ENCODE peak calls at places on chromosomes 6 and 20, in five cellular contexts. One of them, this sample, is unnamed.

GRCh38 chr20:36467076-36467999 is 74.0 kb upstream of the MYL9 start:
- DNase-seq in SK-N-SH: no peak
- DNase-seq in HepG2: no peak
- DNase-seq in GM12878: no peak
- DNase-seq in H1: no peak
- DNase-seq in this sample: no peak

GRCh38 chr20:35502352-35502751 is 27.1 kb downstream of the C20orf173 start:
- DNase-seq in SK-N-SH: no peak
- DNase-seq in HepG2: no peak
- DNase-seq in GM12878: peak
- DNase-seq in H1: no peak
- DNase-seq in this sample: peak

GRCh38 chr6:36033935-36034334 is 6.3 kb downstream of the MAPK14 start:
- DNase-seq in SK-N-SH: no peak
- DNase-seq in HepG2: no peak
- DNase-seq in GM12878: no peak
- DNase-seq in H1: no peak
- DNase-seq in this sample: no peak

GRCh38 chr6:116847234-116847633 is 18.4 kb upstream of the GPRC6A start:
- DNase-seq in SK-N-SH: peak
- DNase-seq in HepG2: peak
- DNase-seq in GM12878: no peak
- DNase-seq in H1: no peak
- DNase-seq in this sample: no peak

GRCh38 chr20:63966172-63966943 is 3.4 kb downstream of the ZNF512B start:
- DNase-seq in SK-N-SH: no peak
- DNase-seq in HepG2: no peak
- DNase-seq in GM12878: no peak
- DNase-seq in H1: no peak
- DNase-seq in this sample: no peak

GRCh38 chr20:38123021-38123587 is 42.0 kb downstream of the TGM2 start:
- DNase-seq in SK-N-SH: no peak
- DNase-seq in HepG2: peak
- DNase-seq in GM12878: no peak
- DNase-seq in H1: no peak
- DNase-seq in this sample: no peak

GRCh38 chr20:36541227-36542018 is at the start of gene MYL9:
- DNase-seq in SK-N-SH: no peak
- DNase-seq in HepG2: no peak
- DNase-seq in GM12878: no peak
- DNase-seq in H1: no peak
- DNase-seq in this sample: peak

GRCh38 chr6:118263929-118264486 is 284.1 kb upstream of the PLN start:
- DNase-seq in SK-N-SH: peak
- DNase-seq in HepG2: peak
- DNase-seq in GM12878: no peak
- DNase-seq in H1: no peak
- DNase-seq in this sample: no peak

GRCh38 chr6:40807484-40807883 is 220.3 kb upstream of the LRFN2 start:
- DNase-seq in SK-N-SH: no peak
- DNase-seq in HepG2: no peak
- DNase-seq in GM12878: no peak
- DNase-seq in H1: no peak
- DNase-seq in this sample: no peak

GRCh38 chr6:119368917-119369316 is 19.4 kb upstream of the MAN1A1 start:
- DNase-seq in SK-N-SH: no peak
- DNase-seq in HepG2: no peak
- DNase-seq in GM12878: no peak
- DNase-seq in H1: no peak
- DNase-seq in this sample: no peak

GRCh38 chr6:43299338-43300293 is 1.6 kb downstream of the SLC22A7 start:
- DNase-seq in SK-N-SH: peak
- DNase-seq in HepG2: no peak
- DNase-seq in GM12878: no peak
- DNase-seq in H1: no peak
- DNase-seq in this sample: no peak

GRCh38 chr6:101666256-101666655 is 272.7 kb downstream of the GRIK2 start:
- DNase-seq in SK-N-SH: no peak
- DNase-seq in HepG2: peak
- DNase-seq in GM12878: no peak
- DNase-seq in H1: no peak
- DNase-seq in this sample: no peak

GRCh38 chr6:92132446-92132845 is 1286.9 kb downstream of the EPHA7 start:
- DNase-seq in SK-N-SH: no peak
- DNase-seq in HepG2: no peak
- DNase-seq in GM12878: no peak
- DNase-seq in H1: no peak
- DNase-seq in this sample: no peak

GRCh38 chr6:169891421-169891820 is 140.0 kb downstream of the ERMARD start:
- DNase-seq in SK-N-SH: no peak
- DNase-seq in HepG2: no peak
- DNase-seq in GM12878: no peak
- DNase-seq in H1: no peak
- DNase-seq in this sample: no peak

GRCh38 chr20:62321521-62321948 is 18.7 kb downstream of the ADRM1 start:
- DNase-seq in SK-N-SH: peak
- DNase-seq in HepG2: no peak
- DNase-seq in GM12878: no peak
- DNase-seq in H1: no peak
- DNase-seq in this sample: peak

GRCh38 chr20:25000268-25000801 is 7.8 kb upstream of the APMAP start:
- DNase-seq in SK-N-SH: no peak
- DNase-seq in HepG2: no peak
- DNase-seq in GM12878: no peak
- DNase-seq in H1: no peak
- DNase-seq in this sample: no peak

GRCh38 chr6:44339301-44339700 is 3.1 kb upstream of the SPATS1 start:
- DNase-seq in SK-N-SH: no peak
- DNase-seq in HepG2: no peak
- DNase-seq in GM12878: no peak
- DNase-seq in H1: no peak
- DNase-seq in this sample: no peak

GRCh38 chr20:39897058-39897457 is 792.0 kb downstream of the MAFB start:
- DNase-seq in SK-N-SH: no peak
- DNase-seq in HepG2: no peak
- DNase-seq in GM12878: no peak
- DNase-seq in H1: no peak
- DNase-seq in this sample: no peak

GRCh38 chr6:25497383-25497782 is 154.6 kb upstream of the SCGN start:
- DNase-seq in SK-N-SH: no peak
- DNase-seq in HepG2: no peak
- DNase-seq in GM12878: no peak
- DNase-seq in H1: no peak
- DNase-seq in this sample: no peak

GRCh38 chr6:140744648-140745320 is 1370.3 kb upstream of the CITED2 start:
- DNase-seq in SK-N-SH: no peak
- DNase-seq in HepG2: no peak
- DNase-seq in GM12878: no peak
- DNase-seq in H1: no peak
- DNase-seq in this sample: peak

GRCh38 chr6:170030284-170031095 is 260.4 kb downstream of the DLL1 start:
- DNase-seq in SK-N-SH: peak
- DNase-seq in HepG2: no peak
- DNase-seq in GM12878: no peak
- DNase-seq in H1: no peak
- DNase-seq in this sample: no peak

GRCh38 chr6:41558033-41558807 is 12.0 kb downstream of the FOXP4 start:
- DNase-seq in SK-N-SH: no peak
- DNase-seq in HepG2: no peak
- DNase-seq in GM12878: no peak
- DNase-seq in H1: no peak
- DNase-seq in this sample: no peak

GRCh38 chr6:161222706-161223234 is 51.1 kb downstream of the AGPAT4 start:
- DNase-seq in SK-N-SH: no peak
- DNase-seq in HepG2: no peak
- DNase-seq in GM12878: no peak
- DNase-seq in H1: no peak
- DNase-seq in this sample: no peak

GRCh38 chr20:4217349-4217761 is 202.0 kb upstream of the RNF24 start:
- DNase-seq in SK-N-SH: no peak
- DNase-seq in HepG2: peak
- DNase-seq in GM12878: no peak
- DNase-seq in H1: no peak
- DNase-seq in this sample: no peak

GRCh38 chr20:32506721-32507120 is 78.4 kb downstream of the NOL4L start:
- DNase-seq in SK-N-SH: no peak
- DNase-seq in HepG2: no peak
- DNase-seq in GM12878: no peak
- DNase-seq in H1: no peak
- DNase-seq in this sample: no peak

DNA sequence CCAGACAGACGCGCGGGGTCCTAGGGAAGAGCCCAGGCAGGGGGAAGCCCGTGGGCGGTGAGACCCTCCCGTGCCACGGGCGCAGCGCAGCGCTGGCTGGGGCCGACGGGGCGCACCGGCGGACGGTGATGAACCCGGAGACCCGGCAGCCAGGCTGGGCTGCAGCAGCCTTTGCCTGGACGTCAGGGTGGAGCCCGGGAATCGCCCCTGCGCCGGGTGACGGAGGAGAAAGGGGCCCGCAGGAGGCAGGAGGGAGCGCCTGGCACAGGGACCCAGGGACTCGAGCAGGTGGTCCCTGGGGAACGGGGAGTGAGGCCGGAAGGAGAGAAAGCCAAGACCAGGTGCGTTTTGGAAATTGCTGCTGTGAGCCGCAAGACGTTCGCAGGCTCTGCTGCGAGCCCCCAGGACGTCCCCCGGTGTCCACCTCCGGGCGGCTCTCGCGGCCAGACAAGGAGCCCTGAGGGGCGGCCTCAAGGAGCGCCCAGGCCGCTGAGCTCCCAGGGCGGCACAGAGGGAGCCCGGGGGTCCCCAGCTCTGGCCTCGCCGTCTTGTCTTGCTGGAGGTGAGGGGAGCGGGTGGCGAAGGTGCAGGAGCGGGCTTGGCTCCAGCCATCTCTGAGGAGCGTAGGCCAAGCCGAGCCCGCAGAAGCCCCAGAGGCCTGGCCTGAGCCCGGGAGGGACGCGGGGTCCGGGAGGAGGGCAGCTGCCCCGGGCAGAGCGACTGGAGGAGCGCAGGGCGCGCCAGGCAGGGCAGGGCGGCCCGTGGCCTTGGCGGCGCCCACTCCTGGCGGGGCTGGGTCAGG is 191.2 kb upstream of the PDE10A start:
- DNase-seq in SK-N-SH: no peak
- DNase-seq in HepG2: no peak
- DNase-seq in GM12878: no peak
- DNase-seq in H1: no peak
- DNase-seq in this sample: no peak
- TF ChIP-seq TAF1 in SK-N-SH: no peak
- TF ChIP-seq TAF1 in HepG2: no peak
- TF ChIP-seq TAF1 in GM12878: no peak
- TF ChIP-seq TAF1 in H1: no peak
- TF ChIP-seq TAF1 in this sample: no peak

DNA sequence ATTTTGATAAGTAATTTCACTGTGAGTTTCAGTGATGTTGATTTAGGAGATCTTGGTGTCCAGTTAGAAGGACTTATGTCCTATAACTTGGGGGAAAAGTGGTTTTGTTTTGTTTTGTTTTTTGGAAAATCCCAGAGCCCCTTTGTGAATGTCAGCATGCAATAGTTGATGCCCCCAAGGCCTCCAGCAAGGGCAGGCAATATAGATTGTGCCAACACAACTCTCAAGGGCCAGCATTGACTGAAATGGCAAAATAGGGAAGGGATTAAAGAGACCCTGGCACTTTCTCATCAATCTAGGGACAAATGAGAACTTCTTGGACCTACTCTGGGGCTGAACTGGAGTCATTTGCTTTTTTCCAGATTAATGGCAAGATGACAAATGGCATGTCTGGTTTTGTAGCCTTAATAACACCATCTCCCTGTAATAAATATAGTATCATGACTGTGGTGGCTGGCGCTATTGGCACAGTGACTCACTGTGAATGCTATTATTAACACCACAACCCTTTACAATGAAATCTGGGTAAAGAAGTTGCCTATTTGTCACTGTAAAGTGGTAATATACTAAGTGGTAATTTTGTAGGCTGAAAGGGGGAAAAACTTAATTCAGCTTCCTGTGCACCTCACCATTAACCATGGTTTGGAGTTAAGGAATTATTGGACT is 51.8 kb downstream of the ABRACL start:
- DNase-seq in SK-N-SH: no peak
- DNase-seq in HepG2: no peak
- DNase-seq in GM12878: no peak
- DNase-seq in H1: no peak
- DNase-seq in this sample: no peak
- TF ChIP-seq TAF1 in SK-N-SH: no peak
- TF ChIP-seq TAF1 in HepG2: no peak
- TF ChIP-seq TAF1 in GM12878: no peak
- TF ChIP-seq TAF1 in H1: no peak
- TF ChIP-seq TAF1 in this sample: no peak

DNA sequence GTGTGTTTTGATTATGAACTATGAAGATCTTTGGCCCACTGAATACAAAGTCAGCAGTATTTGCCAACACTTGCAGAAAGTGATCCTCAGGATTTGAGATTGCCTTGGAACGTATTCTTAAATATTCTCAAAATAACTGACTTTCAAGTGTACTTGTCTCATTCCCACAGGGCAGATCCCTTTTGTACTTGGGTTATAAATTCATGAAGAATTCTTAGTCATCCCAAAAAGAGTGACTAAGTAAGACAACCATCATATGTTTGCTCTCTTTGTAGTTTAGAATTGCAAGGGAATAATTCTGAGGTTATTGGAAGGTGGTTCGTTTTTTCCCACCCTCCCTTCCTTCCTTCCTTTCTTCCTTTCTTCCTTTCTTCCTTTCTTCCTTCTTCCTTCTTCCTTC is 677.9 kb downstream of the DOK5 start:
- DNase-seq in SK-N-SH: no peak
- DNase-seq in HepG2: no peak
- DNase-seq in GM12878: no peak
- DNase-seq in H1: no peak
- DNase-seq in this sample: no peak
- TF ChIP-seq TAF1 in SK-N-SH: no peak
- TF ChIP-seq TAF1 in HepG2: no peak
- TF ChIP-seq TAF1 in GM12878: no peak
- TF ChIP-seq TAF1 in H1: no peak
- TF ChIP-seq TAF1 in this sample: no peak

DNA sequence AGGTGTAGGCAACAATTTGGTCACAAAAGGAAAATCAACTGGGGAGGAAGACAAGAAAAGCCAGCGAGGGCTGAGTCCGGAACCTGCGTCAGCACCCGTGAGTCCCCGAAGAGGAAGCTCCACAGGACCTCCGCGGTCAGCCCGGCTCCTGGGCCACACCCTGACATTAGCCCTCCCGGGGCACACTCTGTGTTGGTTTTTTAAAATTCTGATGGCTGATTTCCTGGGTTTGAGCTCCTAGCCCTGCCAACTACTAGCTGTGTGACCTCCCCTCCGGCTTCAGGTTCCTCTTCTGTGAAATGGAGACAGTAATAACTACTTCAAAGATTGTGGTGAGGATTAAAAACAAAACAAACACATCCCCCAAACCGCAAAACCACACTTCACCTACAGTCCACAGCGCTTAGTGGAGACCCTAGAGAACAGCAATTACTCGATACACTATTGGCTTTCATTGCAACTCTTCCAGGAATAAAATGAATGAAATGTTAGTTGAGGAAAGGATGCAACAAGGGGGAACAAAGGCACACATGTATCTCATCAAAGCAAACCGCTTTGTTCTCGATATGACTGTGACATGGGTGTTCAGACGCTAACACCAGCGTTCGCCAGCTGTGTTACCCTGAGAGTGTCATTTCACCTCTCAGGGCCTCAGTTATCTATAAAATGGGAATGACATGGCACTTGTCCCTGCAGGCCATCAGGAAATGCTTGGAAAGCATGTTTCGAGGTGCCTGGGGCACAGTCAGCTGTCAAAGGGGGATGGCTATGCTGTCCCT is 984 bp downstream of the ZBP1 start:
- DNase-seq in SK-N-SH: no peak
- DNase-seq in HepG2: no peak
- DNase-seq in GM12878: peak
- DNase-seq in H1: no peak
- DNase-seq in this sample: no peak
- TF ChIP-seq TAF1 in SK-N-SH: no peak
- TF ChIP-seq TAF1 in HepG2: no peak
- TF ChIP-seq TAF1 in GM12878: no peak
- TF ChIP-seq TAF1 in H1: no peak
- TF ChIP-seq TAF1 in this sample: no peak

This sample was measured in GM12892.